ENCODE peak calls at places on chromosome 11, in six cellular contexts. L is HCT116, W is HepG2, X is GM12878, H is K562, I is SK-N-SH. A is an unnamed sample.

GRCh38 chr11:67422894-67423293 is 5.4 kb upstream of the RPS6KB2 start:
- DNase-seq in I (no peak), L (no peak), H (no peak), W (no peak), X (no peak), A (no peak)

GRCh38 chr11:125168875-125169537 is 4.5 kb downstream of the PKNOX2 start:
- DNase-seq in H (no peak), W (no peak), L (no peak), I (no peak), X (no peak), A (no peak)

GRCh38 chr11:119896387-119897045 is 167.5 kb upstream of the NECTIN1 start:
- DNase-seq in W (no peak), I (no peak), L (no peak), X (no peak), H (no peak), A (no peak)

GRCh38 chr11:70550456-70551195 is 152.3 kb downstream of the CTTN start:
- DNase-seq in W (no peak), H (no peak), L (no peak), I (no peak), X (no peak), A (no peak)

GRCh38 chr11:34492806-34493414 is 20.7 kb downstream of the ELF5 start:
- DNase-seq in H (peak; percentile 65), W (peak; percentile 68), L (peak; percentile 60), I (peak; percentile 72), X (no peak), A (peak; percentile 80)

GRCh38 chr11:66749091-66749490 is 20.1 kb upstream of the SPTBN2 start:
- DNase-seq in W (no peak), X (no peak), H (no peak), I (no peak), L (no peak), A (peak; percentile 97)

GRCh38 chr11:132858203-132858602 is 674.1 kb downstream of the OPCML start:
- DNase-seq in X (no peak), I (no peak), W (no peak), L (no peak), H (no peak), A (peak; percentile 73)

GRCh38 chr11:132999519-132999918 is 532.8 kb downstream of the OPCML start:
- DNase-seq in L (no peak), W (no peak), H (no peak), I (no peak), X (no peak), A (peak; percentile 36)

GRCh38 chr11:9078113-9079041 is 13.0 kb downstream of the SCUBE2 start:
- DNase-seq in H (peak; percentile 28), W (no peak), I (no peak), L (no peak), X (no peak), A (no peak)

GRCh38 chr11:14773755-14774154 is 118.3 kb downstream of the CYP2R1 start:
- DNase-seq in I (no peak), H (no peak), X (no peak), W (no peak), L (no peak), A (no peak)

GRCh38 chr11:113553235-113553634 is 78.0 kb upstream of the DRD2 start:
- DNase-seq in W (no peak), X (no peak), H (no peak), I (no peak), L (peak; percentile 41), A (no peak)

GRCh38 chr11:23680488-23681230 is 816.2 kb upstream of the LUZP2 start:
- DNase-seq in W (peak; percentile 2), X (no peak), I (no peak), L (no peak), H (no peak), A (no peak)

GRCh38 chr11:105613183-105613582 is 3.3 kb downstream of the GRIA4 start:
- DNase-seq in X (no peak), I (no peak), W (no peak), H (no peak), L (no peak), A (no peak)

GRCh38 chr11:3189193-3189843 is 24.2 kb upstream of the OSBPL5 start:
- DNase-seq in H (peak; percentile 60), I (no peak), W (no peak), L (no peak), X (no peak), A (no peak)

GRCh38 chr11:93775289-93775688 is 8.8 kb upstream of the MED17 start:
- DNase-seq in H (peak; percentile 29), X (no peak), I (peak; percentile 43), L (peak; percentile 18), W (peak; percentile 21), A (no peak)

GRCh38 chr11:104164028-104164520 is at the start of gene PDGFD:
- DNase-seq in H (no peak), X (no peak), W (peak; percentile 54), L (no peak), I (peak; percentile 86), A (no peak)

GRCh38 chr11:37449146-37449545 is 851.1 kb upstream of the RAG2 start:
- DNase-seq in H (no peak), I (peak; percentile 10), W (no peak), X (no peak), L (no peak), A (peak; percentile 9)

GRCh38 chr11:44627911-44628729 is 62.7 kb downstream of the CD82 start:
- DNase-seq in W (no peak), L (no peak), I (peak; percentile 92), H (no peak), X (no peak), A (no peak)

GRCh38 chr11:76892305-76892704 is 31.6 kb downstream of the ACER3 start:
- DNase-seq in L (no peak), X (no peak), W (no peak), I (no peak), H (no peak), A (no peak)

GRCh38 chr11:76889414-76889975 is 28.8 kb downstream of the ACER3 start:
- DNase-seq in H (no peak), W (peak; percentile 73), X (no peak), I (no peak), L (no peak), A (no peak)

GRCh38 chr11:76891793-76892192 is 31.1 kb downstream of the ACER3 start:
- DNase-seq in I (no peak), L (no peak), H (no peak), W (no peak), X (no peak), A (no peak)

GRCh38 chr11:76891285-76891684 is 30.6 kb downstream of the ACER3 start:
- DNase-seq in W (no peak), L (no peak), I (no peak), H (no peak), X (no peak), A (no peak)

DNA sequence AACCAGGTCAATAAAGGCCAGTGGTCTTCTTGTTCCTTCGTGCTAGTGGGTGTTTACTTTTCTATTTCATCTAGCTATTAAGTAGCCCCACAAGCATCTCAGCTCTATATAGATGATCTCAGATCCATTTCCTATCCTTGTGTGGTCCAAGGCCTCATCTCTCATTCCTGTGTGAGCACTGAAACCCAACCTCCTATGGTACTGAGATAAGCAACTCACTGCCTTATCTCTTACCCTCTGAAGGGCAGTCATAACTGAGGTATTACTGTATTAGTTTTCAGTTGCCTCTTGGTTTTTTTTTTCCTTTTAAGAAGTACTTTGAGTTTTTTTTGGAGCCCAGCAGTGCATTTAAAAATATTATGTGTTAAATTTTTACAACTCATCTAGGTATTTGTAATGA is 28.3 kb downstream of the ACER3 start:
- DNase-seq in H (peak; percentile 46), I (no peak), X (no peak), L (no peak), W (peak; percentile 3), A (no peak)
- TF ChIP-seq JUND in H (peak; percentile 54), I (no peak), X (no peak), L (no peak), W (no peak), A (no peak)

GRCh38 chr11:86497310-86497709 is 122.6 kb downstream of the CCDC81 start:
- DNase-seq in X (no peak), W (no peak), H (no peak), I (no peak), L (no peak), A (no peak)
- TF ChIP-seq JUND in X (no peak), W (no peak), H (no peak), I (no peak), L (no peak), A (no peak)

GRCh38 chr11:65539401-65540289 is 14.8 kb downstream of the SCYL1 start:
- DNase-seq in L (peak; percentile 62), I (peak; percentile 88), H (no peak), W (no peak), X (no peak), A (peak; percentile 95)
- TF ChIP-seq JUND in L (no peak), I (no peak), H (no peak), W (no peak), X (no peak), A (no peak)

GRCh38 chr11:131688056-131688693 is 317.8 kb downstream of the NTM start:
- DNase-seq in W (peak; percentile 9), X (no peak), H (peak; percentile 80), L (no peak), I (peak; percentile 96), A (peak; percentile 85)
- TF ChIP-seq JUND in W (no peak), X (no peak), H (no peak), L (no peak), I (no peak), A (no peak)

DNA sequence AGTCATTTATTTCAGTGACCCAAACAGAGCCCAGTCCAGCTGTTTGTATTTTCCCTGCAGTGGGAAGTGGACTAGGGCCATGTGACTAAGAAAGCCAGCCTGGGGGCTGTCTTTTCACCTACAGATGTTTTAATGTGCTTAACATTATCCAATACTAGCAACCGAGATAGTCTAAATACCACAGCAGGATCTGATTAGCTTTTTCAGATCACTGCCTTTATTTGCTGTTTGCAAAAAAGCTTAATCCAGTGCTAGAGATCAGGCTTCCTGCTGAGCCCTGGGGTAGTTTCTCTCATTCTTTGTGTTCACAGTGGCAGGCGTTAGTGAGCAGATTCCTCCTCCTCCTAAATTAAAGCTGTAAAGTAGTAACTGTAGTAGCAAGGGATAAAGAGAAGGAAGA is 35.0 kb downstream of the ZC3H12C start:
- DNase-seq in L (no peak), I (peak; percentile 36), X (no peak), W (no peak), H (no peak), A (no peak)
- TF ChIP-seq JUND in L (no peak), I (no peak), X (no peak), W (no peak), H (no peak), A (no peak)

GRCh38 chr11:17810041-17810440 is 75.5 kb downstream of the KCNC1 start:
- DNase-seq in L (no peak), H (no peak), I (no peak), W (no peak), X (no peak), A (no peak)

GRCh38 chr11:17805043-17805442 is 70.5 kb downstream of the KCNC1 start:
- DNase-seq in I (no peak), L (no peak), W (no peak), H (no peak), X (no peak), A (no peak)

GRCh38 chr11:17803751-17804334 is 69.3 kb downstream of the KCNC1 start:
- DNase-seq in W (no peak), H (no peak), X (no peak), L (no peak), I (no peak), A (no peak)

GRCh38 chr11:17805873-17806272 is 71.3 kb downstream of the KCNC1 start:
- DNase-seq in H (no peak), I (no peak), L (no peak), W (no peak), X (no peak), A (no peak)

GRCh38 chr11:17807034-17807433 is 72.5 kb downstream of the KCNC1 start:
- DNase-seq in W (peak; percentile 11), L (no peak), I (no peak), H (no peak), X (no peak), A (no peak)
- TF ChIP-seq JUND in W (no peak), L (no peak), I (no peak), H (no peak), X (no peak), A (no peak)

A was measured in T47D.